ENCODE peak calls at places on chromosomes 7 and 10, in six cellular contexts. One of them, this sample, is unnamed.

GRCh38 chr10:131219584-131219886 is 92.0 kb downstream of the TCERG1L start:
- DNase-seq in naive B cell: no peak
- DNase-seq in T-helper 22 cell: no peak
- DNase-seq in non-pigmented ciliary epithelial cell: no peak
- DNase-seq in hepatic stellate cell: no peak
- DNase-seq in A172: no peak
- DNase-seq in this sample: no peak

GRCh38 chr7:93185303-93186027 is 37.3 kb upstream of the SAMD9L start:
- DNase-seq in naive B cell: no peak
- DNase-seq in T-helper 22 cell: no peak
- DNase-seq in non-pigmented ciliary epithelial cell: no peak
- DNase-seq in hepatic stellate cell: no peak
- DNase-seq in A172: peak; percentile 8
- DNase-seq in this sample: no peak

GRCh38 chr10:69089638-69090599 is 2.0 kb downstream of the SRGN start:
- DNase-seq in naive B cell: peak; percentile 38
- DNase-seq in T-helper 22 cell: peak; percentile 79
- DNase-seq in non-pigmented ciliary epithelial cell: no peak
- DNase-seq in hepatic stellate cell: no peak
- DNase-seq in A172: peak; percentile 49
- DNase-seq in this sample: peak; percentile 62

GRCh38 chr7:46034056-46034768 is 113.1 kb upstream of the IGFBP3 start:
- DNase-seq in naive B cell: no peak
- DNase-seq in T-helper 22 cell: no peak
- DNase-seq in non-pigmented ciliary epithelial cell: no peak
- DNase-seq in hepatic stellate cell: no peak
- DNase-seq in A172: no peak
- DNase-seq in this sample: peak; percentile 33

GRCh38 chr10:126569513-126570447 is 100.7 kb downstream of the C10orf90 start:
- DNase-seq in naive B cell: no peak
- DNase-seq in T-helper 22 cell: no peak
- DNase-seq in non-pigmented ciliary epithelial cell: peak; percentile 78
- DNase-seq in hepatic stellate cell: peak; percentile 70
- DNase-seq in A172: peak; percentile 43
- DNase-seq in this sample: peak; percentile 84

GRCh38 chr7:129845178-129845971 is 107.4 kb downstream of the UBE2H start:
- DNase-seq in naive B cell: no peak
- DNase-seq in T-helper 22 cell: no peak
- DNase-seq in non-pigmented ciliary epithelial cell: peak; percentile 41
- DNase-seq in hepatic stellate cell: no peak
- DNase-seq in A172: peak; percentile 82
- DNase-seq in this sample: peak; percentile 91

GRCh38 chr7:159027091-159027802 is 117.4 kb downstream of the VIPR2 start:
- DNase-seq in naive B cell: no peak
- DNase-seq in T-helper 22 cell: no peak
- DNase-seq in non-pigmented ciliary epithelial cell: no peak
- DNase-seq in hepatic stellate cell: no peak
- DNase-seq in A172: peak; percentile 16
- DNase-seq in this sample: no peak

GRCh38 chr10:32298066-32298812 is 48.7 kb downstream of the EPC1 start:
- DNase-seq in naive B cell: no peak
- DNase-seq in T-helper 22 cell: no peak
- DNase-seq in non-pigmented ciliary epithelial cell: peak; percentile 80
- DNase-seq in hepatic stellate cell: peak; percentile 68
- DNase-seq in A172: peak; percentile 80
- DNase-seq in this sample: peak; percentile 79

GRCh38 chr10:13707156-13707881 is 120.6 kb downstream of the PRPF18 start:
- DNase-seq in naive B cell: no peak
- DNase-seq in T-helper 22 cell: no peak
- DNase-seq in non-pigmented ciliary epithelial cell: peak; percentile 78
- DNase-seq in hepatic stellate cell: peak; percentile 79
- DNase-seq in A172: peak; percentile 93
- DNase-seq in this sample: peak; percentile 95

GRCh38 chr10:22252286-22252800 is 34.5 kb upstream of the EBLN1 start:
- DNase-seq in naive B cell: peak; percentile 61
- DNase-seq in T-helper 22 cell: peak; percentile 17
- DNase-seq in non-pigmented ciliary epithelial cell: no peak
- DNase-seq in hepatic stellate cell: no peak
- DNase-seq in A172: no peak
- DNase-seq in this sample: peak; percentile 60

GRCh38 chr7:158272509-158273137 is 315.0 kb downstream of the PTPRN2 start:
- DNase-seq in naive B cell: no peak
- DNase-seq in T-helper 22 cell: no peak
- DNase-seq in non-pigmented ciliary epithelial cell: no peak
- DNase-seq in hepatic stellate cell: no peak
- DNase-seq in A172: no peak
- DNase-seq in this sample: no peak

GRCh38 chr7:2791390-2791789 is 52.7 kb downstream of the GNA12 start:
- DNase-seq in naive B cell: no peak
- DNase-seq in T-helper 22 cell: no peak
- DNase-seq in non-pigmented ciliary epithelial cell: no peak
- DNase-seq in hepatic stellate cell: no peak
- DNase-seq in A172: no peak
- DNase-seq in this sample: no peak

This sample was measured in fibroblast of lung.